ENCODE peak calls at places on chromosome X, in five cellular contexts. X is ovary, V is hepatocyte, F is omental fat pad, M is AG04450. C is an unnamed sample.

GRCh38 chrX:21723097-21723496 is 34.8 kb downstream of the SMPX start:
- DNase-seq in F (no peak), V (peak; percentile 14), X (no peak), M (no peak), C (no peak)

GRCh38 chrX:36859231-36859630 is 148.9 kb upstream of the FAM47C start:
- DNase-seq in M (no peak), X (no peak), F (no peak), V (no peak), C (no peak)

GRCh38 chrX:147570483-147570882 is 341.2 kb upstream of the FMR1 start:
- DNase-seq in X (no peak), V (peak; percentile 3), M (no peak), F (no peak), C (no peak)

GRCh38 chrX:15188039-15188438 is 81.8 kb downstream of the ASB9 start:
- DNase-seq in F (no peak), M (no peak), V (no peak), X (no peak), C (no peak)

GRCh38 chrX:103405009-103405333 is 28.6 kb downstream of the BEX3 start:
- DNase-seq in X (no peak), V (no peak), M (no peak), F (no peak), C (no peak)

GRCh38 chrX:48683411-48683982 is at the start of gene WAS:
- DNase-seq in V (no peak), M (no peak), F (no peak), X (no peak), C (no peak)

GRCh38 chrX:70196961-70197805 is 19.9 kb downstream of the DGAT2L6 start:
- DNase-seq in X (peak; percentile 25), M (no peak), F (peak; percentile 33), V (peak; percentile 75), C (no peak)

GRCh38 chrX:46979340-46979739 is 67.1 kb downstream of the JADE3 start:
- DNase-seq in V (no peak), F (no peak), M (peak; percentile 21), X (no peak), C (no peak)

GRCh38 chrX:15675490-15675921 is 10.9 kb upstream of the CLTRN start:
- DNase-seq in F (peak; percentile 71), M (no peak), X (peak; percentile 92), V (peak; percentile 88), C (peak; percentile 39)

GRCh38 chrX:26334232-26334631 is 118.3 kb downstream of the MAGEB5 start:
- DNase-seq in F (no peak), V (no peak), M (no peak), X (no peak), C (no peak)

GRCh38 chrX:53074987-53075386 is 7.2 kb upstream of the TSPYL2 start:
- DNase-seq in X (no peak), F (no peak), M (no peak), V (no peak), C (no peak)

GRCh38 chrX:2711441-2711840 is 20.3 kb downstream of the CD99 start:
- DNase-seq in M (no peak), V (no peak), X (no peak), F (no peak), C (no peak)

GRCh38 chrX:126701380-126701779 is 118.1 kb upstream of the PRR32 start:
- DNase-seq in V (no peak), X (no peak), M (no peak), F (no peak), C (no peak)

GRCh38 chrX:134623293-134624045 is 34.8 kb downstream of the PLAC1 start:
- DNase-seq in F (no peak), M (no peak), V (no peak), X (no peak), C (no peak)

GRCh38 chrX:22314692-22315091 is 42.0 kb downstream of the CBLL2 start:
- DNase-seq in X (no peak), F (no peak), M (no peak), V (no peak), C (no peak)

GRCh38 chrX:11119295-11119943 is 8.3 kb downstream of the HCCS start:
- DNase-seq in M (no peak), V (no peak), X (no peak), F (no peak), C (no peak)

DNA sequence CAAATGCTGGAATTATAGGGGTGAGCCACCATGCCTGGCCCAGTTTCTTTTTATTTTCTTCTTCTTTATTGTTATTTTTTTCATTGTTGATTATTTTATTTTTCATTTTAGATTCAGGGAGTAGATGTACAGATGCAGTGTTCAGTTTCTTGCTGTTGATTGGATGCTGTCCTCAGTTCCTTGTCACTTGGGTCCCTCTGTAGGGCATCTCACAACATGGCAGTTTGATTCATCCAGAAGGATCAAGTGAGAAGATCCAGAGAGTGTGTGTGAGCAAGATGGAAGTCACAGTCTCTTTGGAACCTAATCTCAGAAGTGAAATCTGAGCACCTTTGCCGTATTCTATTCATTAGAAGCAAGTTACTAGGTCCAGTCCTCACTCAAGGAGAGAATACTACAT is 20.9 kb downstream of the HMGB3 start:
- DNase-seq in X (no peak), M (no peak), V (no peak), F (no peak), C (no peak)
- TF ChIP-seq CTCF in X (no peak), M (no peak), V (no peak), F (no peak), C (no peak)

GRCh38 chrX:153494541-153495361 is at the start of gene BGN:
- DNase-seq in X (peak; percentile 62), M (no peak), F (no peak), V (peak; percentile 59), C (no peak)
- TF ChIP-seq CTCF in X (peak; percentile 17), M (peak; percentile 45), F (no peak), V (peak; percentile 38), C (peak; percentile 27)

GRCh38 chrX:107654778-107655761 is 26.8 kb downstream of the PRPS1 start:
- DNase-seq in M (peak; percentile 60), X (peak; percentile 68), V (peak; percentile 88), F (peak; percentile 37), C (peak; percentile 51)
- TF ChIP-seq CTCF in M (peak; percentile 71), X (no peak), V (peak; percentile 80), F (no peak), C (peak; percentile 73)

GRCh38 chrX:45007598-45007997 is 134.6 kb downstream of the KDM6A start:
- DNase-seq in M (no peak), X (no peak), V (no peak), F (no peak), C (no peak)

GRCh38 chrX:45006002-45006800 is 133.2 kb downstream of the KDM6A start:
- DNase-seq in V (no peak), M (no peak), F (no peak), X (no peak), C (no peak)

GRCh38 chrX:45011597-45011996 is 138.6 kb downstream of the KDM6A start:
- DNase-seq in M (no peak), F (no peak), X (no peak), V (no peak), C (no peak)

GRCh38 chrX:45011131-45011530 is 138.1 kb downstream of the KDM6A start:
- DNase-seq in X (no peak), F (no peak), M (no peak), V (no peak), C (no peak)

DNA sequence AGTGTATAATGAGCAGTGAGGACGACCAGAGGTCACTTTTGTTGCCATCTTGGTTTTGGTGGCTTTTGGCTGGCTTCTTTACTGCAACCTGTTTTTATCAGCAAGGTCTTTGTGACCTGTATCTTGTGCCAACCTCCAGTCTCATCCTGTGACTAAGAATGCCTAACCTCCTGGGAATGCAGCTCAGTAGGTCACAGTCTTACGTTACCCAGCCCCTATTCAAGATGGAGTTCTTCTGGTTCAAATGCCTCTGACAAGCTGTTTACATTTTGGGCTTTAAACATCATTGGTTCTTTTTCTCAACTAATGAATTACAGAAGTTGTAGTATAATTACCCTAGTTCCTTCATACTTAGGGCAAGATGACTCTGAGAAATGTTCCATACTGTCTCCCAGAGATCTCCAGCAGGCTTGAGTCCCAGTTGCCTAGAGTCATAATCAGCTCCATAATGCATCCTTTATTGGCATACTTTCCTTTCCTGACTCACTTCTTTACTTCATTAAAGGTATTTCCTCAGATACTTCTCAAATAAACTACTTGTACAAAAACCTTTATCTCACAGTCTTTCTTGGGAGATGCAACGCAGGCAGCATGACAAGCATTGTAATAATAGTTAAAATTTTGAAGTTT is 136.5 kb downstream of the KDM6A start:
- DNase-seq in F (no peak), M (no peak), X (no peak), V (no peak), C (no peak)
- TF ChIP-seq CTCF in F (no peak), M (no peak), X (no peak), V (no peak), C (no peak)

GRCh38 chrX:49761481-49761880 is 65.7 kb upstream of the PAGE1 start:
- DNase-seq in F (no peak), V (peak; percentile 31), M (no peak), X (no peak), C (no peak)
- TF ChIP-seq CTCF in F (no peak), V (peak; percentile 48), M (peak; percentile 45), X (no peak), C (peak; percentile 27)

GRCh38 chrX:37912286-37912685 is 64.9 kb upstream of the DYNLT3 start:
- DNase-seq in F (no peak), M (no peak), X (no peak), V (peak; percentile 28), C (peak; percentile 17)
- TF ChIP-seq CTCF in F (no peak), M (no peak), X (no peak), V (no peak), C (no peak)

DNA sequence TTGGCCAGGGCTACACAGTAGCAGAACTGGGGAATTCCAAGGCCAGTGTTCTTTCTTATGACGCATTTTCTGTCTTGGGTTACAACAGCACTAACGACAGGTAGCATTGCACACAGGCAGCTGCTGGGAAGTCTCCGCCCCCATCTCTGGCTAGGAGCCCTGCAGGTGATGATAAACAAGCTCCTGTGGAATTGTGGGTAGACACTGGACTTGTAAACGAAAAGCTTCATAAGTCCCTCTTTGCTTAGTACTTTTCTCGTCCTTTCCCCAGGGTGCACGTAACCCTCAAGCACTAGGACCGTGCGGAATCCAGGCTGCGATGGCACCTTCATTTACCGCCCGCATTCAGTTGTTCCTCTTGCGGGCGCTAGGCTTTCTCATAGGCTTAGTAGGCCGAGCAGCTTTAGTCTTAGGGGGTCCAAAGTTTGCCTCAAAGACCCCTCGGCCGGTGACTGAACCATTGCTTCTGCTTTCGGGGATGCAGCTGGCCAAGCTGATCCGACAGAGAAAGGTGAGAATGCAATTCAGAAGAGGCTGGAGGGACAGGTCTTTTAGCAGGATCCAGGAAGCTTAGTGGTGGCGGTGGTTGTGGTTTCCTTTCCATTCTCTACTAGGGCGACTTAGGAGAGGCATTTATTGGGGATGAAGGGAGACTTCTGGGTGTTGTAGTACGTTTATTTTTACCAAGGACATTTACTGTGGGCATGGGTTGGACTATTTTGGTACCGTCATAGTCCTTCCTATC is at the start of gene FAAH2:
- DNase-seq in M (no peak), V (peak; percentile 87), F (no peak), X (no peak), C (no peak)
- TF ChIP-seq CTCF in M (no peak), V (peak; percentile 5), F (no peak), X (no peak), C (no peak)

GRCh38 chrX:81174286-81174685 is 27.4 kb downstream of the HMGN5 start:
- DNase-seq in M (no peak), V (peak; percentile 12), X (no peak), F (no peak), C (no peak)
- TF ChIP-seq CTCF in M (peak; percentile 15), V (peak; percentile 41), X (no peak), F (no peak), C (no peak)

DNA sequence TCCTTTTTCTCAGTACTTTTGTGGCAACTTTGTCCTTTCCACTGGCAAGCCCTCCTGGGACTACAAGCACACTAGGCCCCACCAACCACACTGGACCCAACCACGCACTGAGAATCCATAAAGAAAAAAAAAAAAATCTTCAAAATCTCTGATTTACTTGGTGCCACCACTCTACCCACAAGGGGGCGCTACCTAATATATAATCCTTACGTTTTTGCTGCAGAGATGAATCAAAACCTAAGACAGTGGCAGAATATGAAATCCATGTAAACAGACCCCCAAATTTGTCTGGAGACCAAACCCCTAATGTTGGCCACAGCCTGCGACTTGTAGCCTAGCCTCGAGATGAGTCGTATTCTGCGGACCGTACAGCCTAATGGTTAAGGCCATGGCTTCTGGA is 63.5 kb upstream of the ARHGAP36 start:
- DNase-seq in M (no peak), X (no peak), F (no peak), V (peak; percentile 46), C (no peak)
- TF ChIP-seq CTCF in M (peak; percentile 31), X (no peak), F (no peak), V (peak; percentile 53), C (peak; percentile 50)

C was measured in HFF-Myc.